ENCODE peak calls at places on chromosomes 6 and 20, in seven cellular contexts. One of them, this sample, is unnamed.

GRCh38 chr6:78611097-78611625 is 256.2 kb upstream of the IRAK1BP1 start:
- DNase-seq in H1: no peak
- DNase-seq in HEK293T: peak; percentile 8
- DNase-seq in HepG2: no peak
- DNase-seq in GM12878: no peak
- DNase-seq in K562: no peak
- DNase-seq in HCT116: no peak
- DNase-seq in this sample: no peak

GRCh38 chr20:43477193-43477592 is 19.5 kb downstream of the SRSF6 start:
- DNase-seq in HCT116: no peak
- DNase-seq in H1: no peak
- DNase-seq in HepG2: no peak
- DNase-seq in GM12878: no peak
- DNase-seq in HEK293T: no peak
- DNase-seq in K562: no peak
- DNase-seq in this sample: no peak

GRCh38 chr6:139430897-139431601 is 56.6 kb upstream of the CITED2 start:
- DNase-seq in K562: no peak
- DNase-seq in H1: no peak
- DNase-seq in HCT116: no peak
- DNase-seq in GM12878: no peak
- DNase-seq in HepG2: no peak
- DNase-seq in HEK293T: no peak
- DNase-seq in this sample: no peak

GRCh38 chr20:52923123-52923543 is 49.0 kb upstream of the TSHZ2 start:
- DNase-seq in K562: no peak
- DNase-seq in HCT116: no peak
- DNase-seq in H1: peak; percentile 31
- DNase-seq in HepG2: no peak
- DNase-seq in GM12878: no peak
- DNase-seq in HEK293T: no peak
- DNase-seq in this sample: no peak

GRCh38 chr6:45327956-45328522 is at the start of gene RUNX2:
- DNase-seq in HEK293T: no peak
- DNase-seq in K562: no peak
- DNase-seq in GM12878: no peak
- DNase-seq in HCT116: no peak
- DNase-seq in H1: no peak
- DNase-seq in HepG2: no peak
- DNase-seq in this sample: no peak

GRCh38 chr6:134821914-134822862 is 127.7 kb downstream of the ALDH8A1 start:
- DNase-seq in HCT116: no peak
- DNase-seq in HepG2: no peak
- DNase-seq in GM12878: no peak
- DNase-seq in HEK293T: no peak
- DNase-seq in H1: no peak
- DNase-seq in K562: no peak
- DNase-seq in this sample: no peak

GRCh38 chr6:147949981-147950622 is 392.5 kb upstream of the SASH1 start:
- DNase-seq in H1: no peak
- DNase-seq in GM12878: no peak
- DNase-seq in HCT116: no peak
- DNase-seq in K562: no peak
- DNase-seq in HepG2: no peak
- DNase-seq in HEK293T: no peak
- DNase-seq in this sample: no peak

GRCh38 chr6:96624957-96625356 is 62.0 kb downstream of the FHL5 start:
- DNase-seq in H1: no peak
- DNase-seq in HCT116: no peak
- DNase-seq in K562: no peak
- DNase-seq in GM12878: no peak
- DNase-seq in HepG2: no peak
- DNase-seq in HEK293T: no peak
- DNase-seq in this sample: no peak

GRCh38 chr6:41199427-41200246 is 1.3 kb downstream of the TREML2 start:
- DNase-seq in GM12878: peak; percentile 55
- DNase-seq in H1: no peak
- DNase-seq in HCT116: no peak
- DNase-seq in HEK293T: no peak
- DNase-seq in K562: no peak
- DNase-seq in HepG2: no peak
- DNase-seq in this sample: no peak

GRCh38 chr6:161011509-161012480 is 20.2 kb downstream of the MAP3K4 start:
- DNase-seq in HepG2: no peak
- DNase-seq in HEK293T: no peak
- DNase-seq in HCT116: no peak
- DNase-seq in GM12878: no peak
- DNase-seq in K562: no peak
- DNase-seq in H1: no peak
- DNase-seq in this sample: peak; percentile 38

GRCh38 chr6:53302678-53303360 is 45.9 kb downstream of the ELOVL5 start:
- DNase-seq in HCT116: no peak
- DNase-seq in K562: no peak
- DNase-seq in HEK293T: no peak
- DNase-seq in HepG2: peak; percentile 39
- DNase-seq in H1: no peak
- DNase-seq in GM12878: no peak
- DNase-seq in this sample: no peak

GRCh38 chr20:35698298-35699126 is 640 bp downstream of the NFS1 start:
- DNase-seq in HEK293T: no peak
- DNase-seq in K562: peak; percentile 50
- DNase-seq in HCT116: no peak
- DNase-seq in HepG2: no peak
- DNase-seq in GM12878: no peak
- DNase-seq in H1: no peak
- DNase-seq in this sample: no peak

GRCh38 chr6:15602144-15602543 is 60.7 kb downstream of the DTNBP1 start:
- DNase-seq in K562: no peak
- DNase-seq in HEK293T: no peak
- DNase-seq in HCT116: no peak
- DNase-seq in H1: no peak
- DNase-seq in HepG2: no peak
- DNase-seq in GM12878: no peak
- DNase-seq in this sample: no peak

GRCh38 chr20:16083639-16084280 is 489.5 kb downstream of the KIF16B start:
- DNase-seq in HEK293T: no peak
- DNase-seq in GM12878: no peak
- DNase-seq in HepG2: no peak
- DNase-seq in HCT116: no peak
- DNase-seq in H1: no peak
- DNase-seq in K562: no peak
- DNase-seq in this sample: no peak

GRCh38 chr6:121828567-121828966 is 393.1 kb downstream of the GJA1 start:
- DNase-seq in K562: no peak
- DNase-seq in HCT116: no peak
- DNase-seq in GM12878: no peak
- DNase-seq in H1: no peak
- DNase-seq in HEK293T: no peak
- DNase-seq in HepG2: no peak
- DNase-seq in this sample: no peak

GRCh38 chr6:68895929-68896328 is 260.8 kb downstream of the ADGRB3 start:
- DNase-seq in H1: no peak
- DNase-seq in GM12878: no peak
- DNase-seq in HepG2: no peak
- DNase-seq in HEK293T: no peak
- DNase-seq in K562: no peak
- DNase-seq in HCT116: no peak
- DNase-seq in this sample: no peak

GRCh38 chr6:135672256-135672655 is 174.7 kb upstream of the AHI1 start:
- DNase-seq in HepG2: no peak
- DNase-seq in HEK293T: no peak
- DNase-seq in GM12878: no peak
- DNase-seq in K562: no peak
- DNase-seq in H1: no peak
- DNase-seq in HCT116: no peak
- DNase-seq in this sample: no peak

GRCh38 chr20:33709398-33709797 is 10.7 kb downstream of the PXMP4 start:
- DNase-seq in HepG2: no peak
- DNase-seq in HCT116: no peak
- DNase-seq in K562: peak; percentile 88
- DNase-seq in GM12878: no peak
- DNase-seq in H1: no peak
- DNase-seq in HEK293T: no peak
- DNase-seq in this sample: no peak

GRCh38 chr6:13413466-13413862 is 73.9 kb downstream of the GFOD1 start:
- DNase-seq in HepG2: peak; percentile 92
- DNase-seq in K562: no peak
- DNase-seq in HEK293T: no peak
- DNase-seq in GM12878: no peak
- DNase-seq in H1: no peak
- DNase-seq in HCT116: no peak
- DNase-seq in this sample: no peak

GRCh38 chr20:59139998-59140397 is 23.6 kb upstream of the ZNF831 start:
- DNase-seq in HEK293T: no peak
- DNase-seq in HCT116: no peak
- DNase-seq in HepG2: no peak
- DNase-seq in GM12878: no peak
- DNase-seq in K562: no peak
- DNase-seq in H1: no peak
- DNase-seq in this sample: no peak

GRCh38 chr20:34971873-34972235 is 16.2 kb downstream of the MYH7B start:
- DNase-seq in HepG2: no peak
- DNase-seq in HCT116: no peak
- DNase-seq in H1: no peak
- DNase-seq in K562: no peak
- DNase-seq in HEK293T: no peak
- DNase-seq in GM12878: no peak
- DNase-seq in this sample: no peak

GRCh38 chr6:11224252-11224965 is 8.1 kb downstream of the NEDD9 start:
- DNase-seq in H1: no peak
- DNase-seq in HepG2: no peak
- DNase-seq in HEK293T: no peak
- DNase-seq in K562: no peak
- DNase-seq in HCT116: no peak
- DNase-seq in GM12878: peak; percentile 43
- DNase-seq in this sample: no peak

GRCh38 chr6:75855047-75855446 is 106.0 kb downstream of the MYO6 start:
- DNase-seq in HCT116: peak; percentile 48
- DNase-seq in K562: peak; percentile 21
- DNase-seq in GM12878: no peak
- DNase-seq in HEK293T: peak; percentile 35
- DNase-seq in H1: no peak
- DNase-seq in HepG2: peak; percentile 59
- DNase-seq in this sample: peak; percentile 23
- TF ChIP-seq SP1 in HCT116: no peak
- TF ChIP-seq SP1 in K562: no peak
- TF ChIP-seq SP1 in GM12878: no peak
- TF ChIP-seq SP1 in HEK293T: no peak
- TF ChIP-seq SP1 in H1: no peak
- TF ChIP-seq SP1 in HepG2: no peak
- TF ChIP-seq SP1 in this sample: no peak

GRCh38 chr20:37393863-37394542 is 48.1 kb downstream of the SRC start:
- DNase-seq in H1: no peak
- DNase-seq in GM12878: no peak
- DNase-seq in K562: no peak
- DNase-seq in HEK293T: no peak
- DNase-seq in HepG2: no peak
- DNase-seq in HCT116: no peak
- DNase-seq in this sample: peak; percentile 12
- TF ChIP-seq SP1 in H1: no peak
- TF ChIP-seq SP1 in GM12878: no peak
- TF ChIP-seq SP1 in K562: no peak
- TF ChIP-seq SP1 in HEK293T: no peak
- TF ChIP-seq SP1 in HepG2: no peak
- TF ChIP-seq SP1 in HCT116: no peak
- TF ChIP-seq SP1 in this sample: no peak

DNA sequence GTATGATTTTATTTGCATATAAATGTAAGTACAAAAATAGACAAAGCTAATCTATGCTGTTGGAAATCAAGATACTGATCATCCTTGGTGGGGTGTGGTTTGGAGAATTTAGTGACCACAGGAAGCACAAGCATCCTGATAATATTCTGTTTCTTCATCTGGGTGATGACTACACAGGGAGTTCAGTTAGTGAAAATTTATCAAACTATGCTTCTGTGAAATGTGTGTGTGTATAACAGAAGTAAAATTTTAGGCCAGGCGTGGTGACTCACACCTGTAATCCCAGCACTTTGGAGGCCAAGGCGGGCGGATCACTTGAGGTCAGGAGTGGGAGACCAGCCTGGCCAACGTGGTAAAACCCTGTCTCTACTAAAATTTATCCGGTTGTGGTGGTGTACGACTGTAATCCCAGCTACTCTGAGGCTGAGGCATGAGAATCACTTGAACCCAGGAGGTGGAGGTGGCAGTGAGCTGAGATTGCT is 20.6 kb downstream of the ENPP3 start:
- DNase-seq in GM12878: no peak
- DNase-seq in HCT116: no peak
- DNase-seq in K562: no peak
- DNase-seq in HepG2: no peak
- DNase-seq in H1: no peak
- DNase-seq in HEK293T: no peak
- DNase-seq in this sample: no peak
- TF ChIP-seq SP1 in GM12878: no peak
- TF ChIP-seq SP1 in HCT116: no peak
- TF ChIP-seq SP1 in K562: no peak
- TF ChIP-seq SP1 in HepG2: no peak
- TF ChIP-seq SP1 in H1: no peak
- TF ChIP-seq SP1 in HEK293T: no peak
- TF ChIP-seq SP1 in this sample: no peak

DNA sequence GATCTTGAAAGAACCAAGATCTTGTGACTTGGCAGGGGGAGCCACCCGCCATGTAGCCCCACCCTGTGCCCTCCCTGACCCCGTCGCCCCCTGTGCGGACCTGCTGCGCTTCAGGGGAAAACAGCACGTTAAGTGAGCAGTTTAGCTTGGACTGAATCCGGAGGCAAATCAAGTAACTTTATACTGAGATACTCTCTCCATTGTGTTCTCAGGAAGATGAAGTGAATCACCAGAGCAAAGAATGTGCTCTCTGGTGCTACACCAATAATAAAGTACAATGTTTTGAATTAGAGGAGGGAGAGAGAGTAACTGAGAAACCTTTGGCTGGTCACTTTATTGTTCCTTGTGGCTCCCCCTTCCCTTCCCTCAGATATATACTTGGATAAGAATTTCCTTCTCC is 83.4 kb downstream of the TXNDC5 start:
- DNase-seq in HCT116: no peak
- DNase-seq in K562: no peak
- DNase-seq in HepG2: no peak
- DNase-seq in GM12878: no peak
- DNase-seq in HEK293T: no peak
- DNase-seq in H1: no peak
- DNase-seq in this sample: no peak
- TF ChIP-seq SP1 in HCT116: no peak
- TF ChIP-seq SP1 in K562: no peak
- TF ChIP-seq SP1 in HepG2: no peak
- TF ChIP-seq SP1 in GM12878: no peak
- TF ChIP-seq SP1 in HEK293T: no peak
- TF ChIP-seq SP1 in H1: no peak
- TF ChIP-seq SP1 in this sample: no peak

GRCh38 chr6:28295326-28295725 is 14.0 kb downstream of the PGBD1 start:
- DNase-seq in HEK293T: no peak
- DNase-seq in K562: no peak
- DNase-seq in HepG2: no peak
- DNase-seq in H1: no peak
- DNase-seq in GM12878: no peak
- DNase-seq in HCT116: no peak
- DNase-seq in this sample: no peak
- TF ChIP-seq SP1 in HEK293T: no peak
- TF ChIP-seq SP1 in K562: no peak
- TF ChIP-seq SP1 in HepG2: no peak
- TF ChIP-seq SP1 in H1: no peak
- TF ChIP-seq SP1 in GM12878: no peak
- TF ChIP-seq SP1 in HCT116: no peak
- TF ChIP-seq SP1 in this sample: no peak

GRCh38 chr6:31418251-31418650 is 14.9 kb downstream of the MICA start:
- DNase-seq in HepG2: no peak
- DNase-seq in H1: no peak
- DNase-seq in HEK293T: no peak
- DNase-seq in HCT116: no peak
- DNase-seq in GM12878: no peak
- DNase-seq in K562: no peak
- DNase-seq in this sample: no peak
- TF ChIP-seq SP1 in HepG2: no peak
- TF ChIP-seq SP1 in H1: no peak
- TF ChIP-seq SP1 in HEK293T: no peak
- TF ChIP-seq SP1 in HCT116: no peak
- TF ChIP-seq SP1 in GM12878: no peak
- TF ChIP-seq SP1 in K562: no peak
- TF ChIP-seq SP1 in this sample: no peak